ENCODE peak calls at places on chromosomes 3 and 15, in ten cellular contexts. M, Z, W, Y, L, S, B, H, I and E are unnamed samples.

GRCh38 chr15:58260911-58261267 is 122.7 kb downstream of the AQP9 start:
- DNase-seq in M (no peak), Z (no peak), W (no peak), Y (peak), L (no peak), S (peak), B (no peak), H (no peak), I (no peak), E (no peak)

GRCh38 chr3:142992323-142992722 is 9.0 kb upstream of the U2SURP start:
- DNase-seq in M (no peak), Z (no peak), W (no peak), Y (no peak), L (no peak), S (no peak), B (no peak), H (no peak), I (no peak), E (no peak)

GRCh38 chr15:57550640-57551039 is 41.1 kb upstream of the MYZAP start:
- DNase-seq in M (peak), Z (no peak), W (no peak), Y (no peak), L (peak), S (peak), B (no peak), H (peak), I (no peak), E (no peak)

GRCh38 chr3:88149146-88149515 is 628 bp upstream of the C3orf38 start:
- DNase-seq in M (no peak), Z (peak), W (no peak), Y (no peak), L (no peak), S (no peak), B (peak), H (no peak), I (no peak), E (no peak)

GRCh38 chr15:77461486-77461885 is 40.8 kb downstream of the HMG20A start:
- DNase-seq in M (no peak), Z (peak), W (no peak), Y (peak), L (no peak), S (no peak), B (no peak), H (no peak), I (no peak), E (no peak)

GRCh38 chr3:69739204-69740102 is at the start of gene MITF:
- DNase-seq in M (peak), Z (peak), W (peak), Y (peak), L (peak), S (peak), B (peak), H (peak), I (peak), E (peak)

GRCh38 chr3:76760336-76760735 is 279.6 kb upstream of the ROBO2 start:
- DNase-seq in M (no peak), Z (no peak), W (no peak), Y (no peak), L (no peak), S (no peak), B (no peak), H (no peak), I (no peak), E (no peak)

GRCh38 chr15:83436513-83437158 is 10.5 kb upstream of the SH3GL3 start:
- DNase-seq in M (no peak), Z (peak), W (no peak), Y (peak), L (no peak), S (no peak), B (peak), H (no peak), I (no peak), E (peak)

GRCh38 chr3:13263770-13264467 is 156.2 kb downstream of the NUP210 start:
- DNase-seq in M (no peak), Z (no peak), W (no peak), Y (no peak), L (no peak), S (no peak), B (no peak), H (no peak), I (no peak), E (no peak)

DNA sequence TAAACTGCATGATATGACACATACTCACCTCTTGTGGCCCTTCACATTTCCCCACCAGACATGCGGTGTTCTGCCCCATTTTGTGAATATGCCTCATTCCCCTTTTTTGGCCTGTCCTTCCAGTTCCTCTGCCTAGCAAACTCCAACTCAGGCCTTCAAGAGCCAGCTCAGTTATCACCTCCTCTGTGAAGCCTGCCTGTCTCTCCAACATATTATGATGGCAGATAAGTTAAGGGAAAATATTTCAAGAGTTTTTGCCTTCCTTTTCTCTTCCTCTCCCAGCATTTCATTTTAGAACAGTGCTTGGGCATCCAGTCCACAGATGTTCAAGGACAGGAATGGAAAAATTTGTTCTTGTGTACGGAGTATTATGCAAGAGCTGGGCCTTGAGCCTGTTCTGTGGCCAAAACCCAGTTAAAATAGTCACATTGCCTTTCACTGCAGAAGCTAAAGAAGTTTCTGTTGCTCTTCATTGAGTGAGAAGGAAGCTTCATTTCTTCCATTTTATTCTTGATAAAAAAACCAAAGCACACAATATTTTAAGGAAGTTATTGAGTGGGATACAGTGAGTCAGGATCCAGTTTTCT is 192.1 kb downstream of the GHSR start:
- DNase-seq in M (peak), Z (peak), W (no peak), Y (peak), L (no peak), S (peak), B (no peak), H (peak), I (no peak), E (peak)
- H3K4me3 ChIP-seq in M (no peak), Z (no peak), W (peak), Y (no peak), L (no peak), S (no peak), B (no peak), H (no peak), I (no peak), E (no peak)

GRCh38 chr3:181454451-181455027 is 257.2 kb upstream of the SOX2 start:
- DNase-seq in M (no peak), Z (no peak), W (no peak), Y (no peak), L (no peak), S (no peak), B (no peak), H (no peak), I (no peak), E (no peak)
- TF ChIP-seq CTCF in M (no peak), Z (no peak), W (no peak), Y (no peak), L (no peak), S (no peak), B (no peak), H (no peak), I (no peak), E (no peak)

DNA sequence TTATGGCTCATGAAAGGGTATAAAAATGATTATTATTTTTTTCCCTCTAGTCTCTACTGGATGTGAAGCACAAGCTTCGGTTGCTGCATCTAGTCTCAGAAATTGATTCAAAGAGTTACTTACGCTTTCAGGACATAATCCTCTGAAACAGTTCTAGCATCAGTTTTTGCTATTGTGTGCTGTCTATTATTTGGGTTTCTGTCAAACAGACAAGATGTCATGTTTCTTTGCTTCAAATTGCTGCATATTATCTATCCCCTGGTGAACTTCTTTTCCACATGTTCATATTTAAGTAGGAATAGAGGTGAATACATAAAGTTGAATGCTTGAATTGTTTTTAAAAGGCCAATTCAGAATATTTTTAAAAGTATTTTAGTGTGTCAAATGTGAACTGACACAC is 161.6 kb upstream of the GBE1 start:
- DNase-seq in M (no peak), Z (no peak), W (no peak), Y (no peak), L (no peak), S (no peak), B (no peak), H (no peak), I (no peak), E (no peak)
- H3K4me3 ChIP-seq in M (no peak), Z (no peak), W (no peak), Y (no peak), L (no peak), S (no peak), B (no peak), H (no peak), I (no peak), E (no peak)

GRCh38 chr3:21752749-21753347 is 1.8 kb upstream of the ZNF385D start:
- DNase-seq in M (no peak), Z (peak), W (no peak), Y (peak), L (no peak), S (no peak), B (no peak), H (peak), I (no peak), E (peak)
- TF ChIP-seq CTCF in M (peak), Z (peak), W (peak), Y (peak), L (no peak), S (peak), B (no peak), H (peak), I (peak), E (peak)

DNA sequence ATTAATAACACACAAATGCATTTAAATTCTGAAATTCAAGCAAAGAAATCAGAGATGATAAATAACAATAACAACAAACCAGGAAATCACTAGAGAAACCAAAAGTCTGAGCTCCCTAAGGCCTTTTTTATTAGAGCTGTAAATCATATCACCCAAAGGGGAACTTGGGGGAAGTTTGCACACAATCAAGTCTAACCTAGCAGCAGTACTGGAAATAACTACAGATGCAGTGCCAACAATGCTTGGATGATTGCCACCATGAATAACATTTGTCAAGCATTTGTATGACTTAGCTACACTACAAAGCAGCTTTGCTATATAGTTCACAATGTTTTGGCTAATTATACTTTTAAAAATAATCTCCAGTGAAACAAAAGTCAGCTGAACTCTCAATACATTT is 27.8 kb downstream of the SHQ1 start:
- DNase-seq in M (peak), Z (peak), W (no peak), Y (peak), L (peak), S (no peak), B (no peak), H (no peak), I (no peak), E (peak)
- H3K4me3 ChIP-seq in M (no peak), Z (no peak), W (no peak), Y (no peak), L (no peak), S (no peak), B (no peak), H (no peak), I (no peak), E (no peak)